ENCODE peak calls at places on chromosome 7, in nine cellular contexts. One of them, this sample, is unnamed. For H3K27me3, the result is how much of the 10 kb centered on the place peaks cover.

GRCh38 chr7:143243011-143243410 is 20.2 kb upstream of the GSTK1 start:
- DNase-seq in psoas muscle: no peak
- DNase-seq in prostate gland: no peak
- DNase-seq in SK-N-SH: no peak
- DNase-seq in transverse colon: no peak
- DNase-seq in dorsolateral prefrontal cortex: no peak
- DNase-seq in gastrocnemius medialis: no peak
- DNase-seq in pancreas: no peak
- DNase-seq in testis: no peak
- DNase-seq in this sample: no peak

GRCh38 chr7:149724661-149725425 is 48.5 kb downstream of the ZNF467 start:
- DNase-seq in SK-N-SH: no peak
- DNase-seq in gastrocnemius medialis: no peak
- DNase-seq in pancreas: no peak
- DNase-seq in psoas muscle: no peak
- DNase-seq in dorsolateral prefrontal cortex: no peak
- DNase-seq in transverse colon: no peak
- DNase-seq in testis: no peak
- DNase-seq in prostate gland: no peak
- DNase-seq in this sample: no peak

GRCh38 chr7:130256716-130257115 is 9.9 kb upstream of the CPA2 start:
- DNase-seq in testis: no peak
- DNase-seq in dorsolateral prefrontal cortex: no peak
- DNase-seq in pancreas: no peak
- DNase-seq in SK-N-SH: no peak
- DNase-seq in transverse colon: no peak
- DNase-seq in prostate gland: no peak
- DNase-seq in gastrocnemius medialis: no peak
- DNase-seq in psoas muscle: no peak
- DNase-seq in this sample: peak

GRCh38 chr7:157462840-157463239 is 126.0 kb downstream of the DNAJB6 start:
- DNase-seq in prostate gland: no peak
- DNase-seq in dorsolateral prefrontal cortex: no peak
- DNase-seq in testis: no peak
- DNase-seq in transverse colon: no peak
- DNase-seq in psoas muscle: no peak
- DNase-seq in SK-N-SH: no peak
- DNase-seq in pancreas: no peak
- DNase-seq in gastrocnemius medialis: no peak
- DNase-seq in this sample: no peak

GRCh38 chr7:157527686-157528085 is 190.9 kb downstream of the DNAJB6 start:
- DNase-seq in gastrocnemius medialis: no peak
- DNase-seq in SK-N-SH: no peak
- DNase-seq in prostate gland: no peak
- DNase-seq in dorsolateral prefrontal cortex: no peak
- DNase-seq in pancreas: no peak
- DNase-seq in psoas muscle: no peak
- DNase-seq in testis: no peak
- DNase-seq in transverse colon: no peak
- DNase-seq in this sample: no peak

GRCh38 chr7:111238891-111239290 is 148.0 kb downstream of the LRRN3 start:
- DNase-seq in transverse colon: no peak
- DNase-seq in SK-N-SH: no peak
- DNase-seq in prostate gland: no peak
- DNase-seq in testis: no peak
- DNase-seq in psoas muscle: no peak
- DNase-seq in pancreas: no peak
- DNase-seq in dorsolateral prefrontal cortex: no peak
- DNase-seq in gastrocnemius medialis: no peak
- DNase-seq in this sample: no peak

GRCh38 chr7:150986099-150986512 is 4.7 kb upstream of the NOS3 start:
- DNase-seq in dorsolateral prefrontal cortex: peak
- DNase-seq in prostate gland: no peak
- DNase-seq in SK-N-SH: peak
- DNase-seq in testis: peak
- DNase-seq in transverse colon: peak
- DNase-seq in pancreas: peak
- DNase-seq in gastrocnemius medialis: no peak
- DNase-seq in psoas muscle: peak
- DNase-seq in this sample: peak

GRCh38 chr7:143490719-143491306 is 13.1 kb downstream of the TAS2R41 start:
- DNase-seq in psoas muscle: no peak
- DNase-seq in SK-N-SH: no peak
- DNase-seq in transverse colon: no peak
- DNase-seq in pancreas: no peak
- DNase-seq in prostate gland: no peak
- DNase-seq in testis: no peak
- DNase-seq in dorsolateral prefrontal cortex: no peak
- DNase-seq in gastrocnemius medialis: no peak
- DNase-seq in this sample: peak

GRCh38 chr7:85522070-85522469 is 335.2 kb upstream of the SEMA3D start:
- DNase-seq in dorsolateral prefrontal cortex: no peak
- DNase-seq in transverse colon: no peak
- DNase-seq in psoas muscle: no peak
- DNase-seq in prostate gland: no peak
- DNase-seq in testis: no peak
- DNase-seq in pancreas: no peak
- DNase-seq in SK-N-SH: no peak
- DNase-seq in gastrocnemius medialis: no peak
- DNase-seq in this sample: peak

GRCh38 chr7:66138994-66139752 is 24.5 kb downstream of the CRCP start:
- DNase-seq in prostate gland: no peak
- DNase-seq in gastrocnemius medialis: no peak
- DNase-seq in transverse colon: no peak
- DNase-seq in psoas muscle: no peak
- DNase-seq in dorsolateral prefrontal cortex: no peak
- DNase-seq in testis: no peak
- DNase-seq in SK-N-SH: peak
- DNase-seq in pancreas: no peak
- DNase-seq in this sample: no peak

GRCh38 chr7:36208406-36208805 is 55.4 kb downstream of the EEPD1 start:
- DNase-seq in SK-N-SH: no peak
- DNase-seq in pancreas: no peak
- DNase-seq in psoas muscle: no peak
- DNase-seq in dorsolateral prefrontal cortex: no peak
- DNase-seq in transverse colon: no peak
- DNase-seq in testis: no peak
- DNase-seq in prostate gland: no peak
- DNase-seq in gastrocnemius medialis: no peak
- DNase-seq in this sample: no peak

GRCh38 chr7:11489280-11489679 is 342.7 kb downstream of the THSD7A start:
- DNase-seq in dorsolateral prefrontal cortex: no peak
- DNase-seq in psoas muscle: no peak
- DNase-seq in SK-N-SH: no peak
- DNase-seq in pancreas: no peak
- DNase-seq in transverse colon: no peak
- DNase-seq in testis: no peak
- DNase-seq in prostate gland: no peak
- DNase-seq in gastrocnemius medialis: no peak
- DNase-seq in this sample: no peak
- H3K4me3 ChIP-seq in dorsolateral prefrontal cortex: no peak
- H3K4me3 ChIP-seq in psoas muscle: no peak
- H3K4me3 ChIP-seq in SK-N-SH: no peak
- H3K4me3 ChIP-seq in pancreas: no peak
- H3K4me3 ChIP-seq in transverse colon: no peak
- H3K4me3 ChIP-seq in testis: no peak
- H3K4me3 ChIP-seq in prostate gland: no peak
- H3K4me3 ChIP-seq in gastrocnemius medialis: no peak
- H3K4me3 ChIP-seq in this sample: no peak

GRCh38 chr7:97014145-97014544 is 8.8 kb downstream of the DLX6 start:
- DNase-seq in gastrocnemius medialis: no peak
- DNase-seq in pancreas: no peak
- DNase-seq in prostate gland: no peak
- DNase-seq in testis: no peak
- DNase-seq in dorsolateral prefrontal cortex: no peak
- DNase-seq in SK-N-SH: no peak
- DNase-seq in psoas muscle: no peak
- DNase-seq in transverse colon: no peak
- DNase-seq in this sample: no peak
- H3K27me3 ChIP-seq in gastrocnemius medialis: half or more
- H3K27me3 ChIP-seq in pancreas: under half
- H3K27me3 ChIP-seq in prostate gland: under half
- H3K27me3 ChIP-seq in testis: under half
- H3K27me3 ChIP-seq in dorsolateral prefrontal cortex: under half
- H3K27me3 ChIP-seq in SK-N-SH: under half
- H3K27me3 ChIP-seq in psoas muscle: half or more
- H3K27me3 ChIP-seq in transverse colon: half or more
- H3K27me3 ChIP-seq in this sample: half or more

GRCh38 chr7:69173341-69173740 is 424.9 kb upstream of the AUTS2 start:
- DNase-seq in dorsolateral prefrontal cortex: no peak
- DNase-seq in testis: no peak
- DNase-seq in prostate gland: no peak
- DNase-seq in pancreas: no peak
- DNase-seq in gastrocnemius medialis: no peak
- DNase-seq in transverse colon: no peak
- DNase-seq in SK-N-SH: no peak
- DNase-seq in psoas muscle: no peak
- DNase-seq in this sample: no peak
- H3K4me3 ChIP-seq in dorsolateral prefrontal cortex: no peak
- H3K4me3 ChIP-seq in testis: no peak
- H3K4me3 ChIP-seq in prostate gland: no peak
- H3K4me3 ChIP-seq in pancreas: no peak
- H3K4me3 ChIP-seq in gastrocnemius medialis: no peak
- H3K4me3 ChIP-seq in transverse colon: no peak
- H3K4me3 ChIP-seq in SK-N-SH: no peak
- H3K4me3 ChIP-seq in psoas muscle: no peak
- H3K4me3 ChIP-seq in this sample: no peak

DNA sequence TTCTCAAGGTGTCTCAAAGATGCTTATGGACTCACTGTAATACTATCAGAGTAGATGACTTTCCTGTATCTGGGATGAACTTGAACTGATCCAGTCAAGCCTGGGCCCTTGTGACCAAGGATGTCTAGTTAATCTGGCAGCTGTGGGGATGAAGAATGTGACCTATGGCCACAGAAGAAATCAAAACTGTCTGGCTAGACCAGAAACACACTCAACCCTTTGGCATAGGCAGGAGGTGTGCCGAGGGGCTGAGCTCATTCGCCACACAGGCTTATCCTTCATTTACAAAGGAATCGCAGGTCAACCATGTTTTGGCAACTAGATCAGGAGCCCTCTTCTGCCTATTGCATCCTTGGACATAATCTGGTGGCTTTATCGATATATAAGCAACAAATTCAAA is 110.6 kb downstream of the ATXN7L1 start:
- DNase-seq in dorsolateral prefrontal cortex: no peak
- DNase-seq in testis: no peak
- DNase-seq in SK-N-SH: no peak
- DNase-seq in psoas muscle: no peak
- DNase-seq in gastrocnemius medialis: no peak
- DNase-seq in transverse colon: no peak
- DNase-seq in prostate gland: no peak
- DNase-seq in pancreas: no peak
- DNase-seq in this sample: no peak
- H3K27me3 ChIP-seq in dorsolateral prefrontal cortex: under half
- H3K27me3 ChIP-seq in testis: under half
- H3K27me3 ChIP-seq in SK-N-SH: under half
- H3K27me3 ChIP-seq in psoas muscle: under half
- H3K27me3 ChIP-seq in gastrocnemius medialis: under half
- H3K27me3 ChIP-seq in transverse colon: under half
- H3K27me3 ChIP-seq in prostate gland: under half
- H3K27me3 ChIP-seq in pancreas: under half
- H3K27me3 ChIP-seq in this sample: under half

GRCh38 chr7:159144756-159145543 is at the start of gene VIPR2:
- DNase-seq in pancreas: peak
- DNase-seq in psoas muscle: peak
- DNase-seq in testis: peak
- DNase-seq in gastrocnemius medialis: no peak
- DNase-seq in SK-N-SH: peak
- DNase-seq in prostate gland: peak
- DNase-seq in transverse colon: peak
- DNase-seq in dorsolateral prefrontal cortex: no peak
- DNase-seq in this sample: peak

GRCh38 chr7:159146084-159146858 is 1.6 kb upstream of the VIPR2 start:
- DNase-seq in transverse colon: no peak
- DNase-seq in prostate gland: no peak
- DNase-seq in psoas muscle: no peak
- DNase-seq in gastrocnemius medialis: no peak
- DNase-seq in SK-N-SH: no peak
- DNase-seq in testis: no peak
- DNase-seq in pancreas: no peak
- DNase-seq in dorsolateral prefrontal cortex: no peak
- DNase-seq in this sample: no peak

GRCh38 chr7:159147246-159147645 is 2.6 kb upstream of the VIPR2 start:
- DNase-seq in testis: peak
- DNase-seq in gastrocnemius medialis: no peak
- DNase-seq in transverse colon: no peak
- DNase-seq in dorsolateral prefrontal cortex: no peak
- DNase-seq in SK-N-SH: no peak
- DNase-seq in pancreas: no peak
- DNase-seq in prostate gland: no peak
- DNase-seq in psoas muscle: no peak
- DNase-seq in this sample: no peak

GRCh38 chr7:159143780-159144755 is 599 bp downstream of the VIPR2 start:
- DNase-seq in pancreas: peak
- DNase-seq in testis: peak
- DNase-seq in gastrocnemius medialis: no peak
- DNase-seq in transverse colon: no peak
- DNase-seq in dorsolateral prefrontal cortex: no peak
- DNase-seq in prostate gland: no peak
- DNase-seq in psoas muscle: peak
- DNase-seq in SK-N-SH: peak
- DNase-seq in this sample: peak

GRCh38 chr7:159145544-159145891 is 851 bp upstream of the VIPR2 start:
- DNase-seq in dorsolateral prefrontal cortex: no peak
- DNase-seq in testis: peak
- DNase-seq in prostate gland: no peak
- DNase-seq in psoas muscle: no peak
- DNase-seq in SK-N-SH: peak
- DNase-seq in gastrocnemius medialis: no peak
- DNase-seq in transverse colon: no peak
- DNase-seq in pancreas: no peak
- DNase-seq in this sample: no peak
- H3K4me3 ChIP-seq in dorsolateral prefrontal cortex: peak
- H3K4me3 ChIP-seq in testis: peak
- H3K4me3 ChIP-seq in prostate gland: peak
- H3K4me3 ChIP-seq in psoas muscle: peak
- H3K4me3 ChIP-seq in SK-N-SH: peak
- H3K4me3 ChIP-seq in gastrocnemius medialis: peak
- H3K4me3 ChIP-seq in transverse colon: peak
- H3K4me3 ChIP-seq in pancreas: peak
- H3K4me3 ChIP-seq in this sample: peak

DNA sequence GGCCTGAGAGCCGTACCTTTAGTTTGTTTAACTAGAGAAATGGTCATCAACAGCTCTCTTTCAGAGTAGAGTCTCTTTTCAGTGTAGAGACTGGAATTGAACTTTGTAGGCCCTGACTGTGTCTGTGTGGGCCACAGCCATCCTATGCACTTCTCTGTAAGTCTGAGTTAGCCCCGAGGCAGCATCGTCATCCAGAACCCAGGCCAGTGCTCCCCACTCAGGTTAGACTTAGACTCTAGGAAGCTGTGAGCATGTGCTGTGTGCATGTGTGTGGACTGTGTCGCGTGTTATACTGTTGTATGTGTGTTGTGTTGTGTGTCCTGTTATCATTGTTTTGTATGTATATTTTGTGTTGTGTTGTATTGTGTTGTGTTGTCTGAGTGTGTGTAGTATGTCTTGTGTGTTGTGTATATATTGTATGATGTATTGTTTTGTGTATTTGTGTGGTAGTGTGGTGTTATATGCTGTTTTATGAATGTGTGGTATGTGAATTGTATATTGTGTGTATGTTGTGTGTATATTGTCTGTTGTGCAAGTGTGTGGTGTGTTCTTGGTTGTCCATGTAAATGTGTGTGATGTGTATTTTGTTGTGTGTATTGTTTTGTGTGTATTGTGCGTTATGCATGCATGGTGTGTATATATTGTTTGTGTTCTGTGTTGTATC is 18.1 kb upstream of the NCAPG2 start:
- DNase-seq in pancreas: no peak
- DNase-seq in SK-N-SH: no peak
- DNase-seq in testis: no peak
- DNase-seq in prostate gland: no peak
- DNase-seq in dorsolateral prefrontal cortex: no peak
- DNase-seq in transverse colon: no peak
- DNase-seq in psoas muscle: no peak
- DNase-seq in gastrocnemius medialis: no peak
- DNase-seq in this sample: no peak
- H3K27me3 ChIP-seq in pancreas: under half
- H3K27me3 ChIP-seq in SK-N-SH: under half
- H3K27me3 ChIP-seq in testis: under half
- H3K27me3 ChIP-seq in prostate gland: under half
- H3K27me3 ChIP-seq in dorsolateral prefrontal cortex: under half
- H3K27me3 ChIP-seq in transverse colon: under half
- H3K27me3 ChIP-seq in psoas muscle: under half
- H3K27me3 ChIP-seq in gastrocnemius medialis: under half
- H3K27me3 ChIP-seq in this sample: under half